ENCODE peak calls at places on chromosome 2, in four cellular contexts. U is retina, T is keratinocyte, I is fibroblast of lung. Q is an unnamed sample.

GRCh38 chr2:159715451-159715850 is 3.1 kb downstream of the MARCHF7 start:
- DNase-seq in T (no peak), U (no peak), I (no peak), Q (no peak)

GRCh38 chr2:43246641-43247040 is 20.2 kb upstream of the ZFP36L2 start:
- DNase-seq in I (no peak), T (no peak), U (no peak), Q (no peak)

GRCh38 chr2:39567507-39567906 is 98.2 kb upstream of the TMEM178A start:
- DNase-seq in T (no peak), U (no peak), I (no peak), Q (no peak)

GRCh38 chr2:176508984-176509383 is 239.7 kb downstream of the MTX2 start:
- DNase-seq in I (no peak), T (no peak), U (no peak), Q (no peak)

GRCh38 chr2:95351080-95351915 is 51.2 kb upstream of the FAHD2A start:
- DNase-seq in U (no peak), T (no peak), I (no peak), Q (no peak)

GRCh38 chr2:19623488-19623887 is 265.1 kb upstream of the OSR1 start:
- DNase-seq in I (peak), U (no peak), T (peak), Q (no peak)

GRCh38 chr2:86010083-86010482 is 95.6 kb downstream of the POLR1A start:
- DNase-seq in T (no peak), U (no peak), I (no peak), Q (no peak)

GRCh38 chr2:181876614-181877063 is 14.9 kb upstream of the ITPRID2 start:
- DNase-seq in T (peak), I (peak), U (no peak), Q (no peak)

GRCh38 chr2:191740016-191740419 is 62.1 kb downstream of the NABP1 start:
- DNase-seq in U (no peak), T (no peak), I (no peak), Q (no peak)

GRCh38 chr2:209840434-209840833 is 68.8 kb downstream of the UNC80 start:
- DNase-seq in T (no peak), I (no peak), U (no peak), Q (no peak)

GRCh38 chr2:206443735-206444527 is 599 bp downstream of the ADAM23 start:
- DNase-seq in U (peak), I (peak), T (no peak), Q (peak)

GRCh38 chr2:25001329-25001637 is 29.5 kb upstream of the DNAJC27 start:
- DNase-seq in I (no peak), T (no peak), U (no peak), Q (no peak)

GRCh38 chr2:180663016-180663471 is 317.4 kb upstream of the UBE2E3 start:
- DNase-seq in I (peak), T (no peak), U (no peak), Q (no peak)

GRCh38 chr2:171771463-171771862 is 84.2 kb downstream of the DYNC1I2 start:
- DNase-seq in I (no peak), U (no peak), T (no peak), Q (no peak)

GRCh38 chr2:70190086-70190412 is 770 bp downstream of the C2orf42 start:
- DNase-seq in T (no peak), I (no peak), U (no peak), Q (peak)

GRCh38 chr2:176582990-176583481 is 313.8 kb downstream of the MTX2 start:
- DNase-seq in U (no peak), I (peak), T (peak), Q (no peak)

GRCh38 chr2:200575957-200576356 is 9.9 kb upstream of the AOX1 start:
- DNase-seq in U (no peak), I (peak), T (no peak), Q (no peak)

GRCh38 chr2:171289938-171290480 is 129.3 kb upstream of the TLK1 start:
- DNase-seq in U (no peak), T (no peak), I (no peak), Q (no peak)

GRCh38 chr2:229344151-229344551 is 73.1 kb upstream of the PID1 start:
- DNase-seq in I (peak), T (peak), U (no peak), Q (no peak)